ENCODE peak calls at places on chromosomes 5 and 9, in four cellular contexts. G is kidney epithelial cell, H is MM.1S, O is AG10803. K is an unnamed sample.

GRCh38 chr9:90842984-90843383 is 41.4 kb downstream of the SYK start:
- DNase-seq in G (no peak), H (no peak), O (no peak), K (no peak)

GRCh38 chr9:94921072-94921471 is 194.6 kb downstream of the AOPEP start:
- DNase-seq in O (peak), H (no peak), G (peak), K (no peak)

GRCh38 chr9:105299190-105299854 is 54.9 kb downstream of the SLC44A1 start:
- DNase-seq in G (peak), H (no peak), O (peak), K (peak)

GRCh38 chr9:2765250-2765880 is 48.1 kb downstream of the KCNV2 start:
- DNase-seq in O (no peak), G (no peak), H (no peak), K (no peak)

GRCh38 chr5:106574820-106575219 is 1095.9 kb downstream of the EFNA5 start:
- DNase-seq in O (no peak), H (no peak), G (no peak), K (no peak)

GRCh38 chr9:90059436-90059835 is 454.6 kb downstream of the GADD45G start:
- DNase-seq in G (no peak), O (no peak), H (no peak), K (no peak)

GRCh38 chr9:114100536-114100935 is 1.4 kb upstream of the KIF12 start:
- DNase-seq in H (no peak), G (no peak), O (no peak), K (no peak)

GRCh38 chr5:96427823-96428222 is 5.2 kb downstream of the PCSK1 start:
- DNase-seq in G (no peak), H (no peak), O (peak), K (no peak)

GRCh38 chr9:1709347-1709746 is 305.8 kb upstream of the SMARCA2 start:
- DNase-seq in G (no peak), O (peak), H (no peak), K (no peak)

GRCh38 chr9:89183146-89183545 is 4.5 kb upstream of the SHC3 start:
- DNase-seq in H (no peak), G (no peak), O (no peak), K (no peak)

GRCh38 chr5:119379929-119380328 is 24.1 kb downstream of the TNFAIP8 start:
- DNase-seq in H (no peak), O (no peak), G (no peak), K (no peak)

GRCh38 chr9:117044241-117044640 is 357.1 kb downstream of the TRIM32 start:
- DNase-seq in O (no peak), G (no peak), H (no peak), K (no peak)

GRCh38 chr5:177008716-177009115 is 2.1 kb upstream of the UIMC1 start:
- DNase-seq in H (no peak), O (no peak), G (no peak), K (no peak)

GRCh38 chr5:177005619-177006264 is 837 bp downstream of the UIMC1 start:
- DNase-seq in H (peak), O (peak), G (no peak), K (no peak)

GRCh38 chr5:177006265-177006972 is at the start of gene UIMC1:
- DNase-seq in H (peak), O (peak), G (peak), K (peak)

GRCh38 chr5:177003649-177004048 is 2.9 kb downstream of the UIMC1 start:
- DNase-seq in H (no peak), O (no peak), G (no peak), K (no peak)

DNA sequence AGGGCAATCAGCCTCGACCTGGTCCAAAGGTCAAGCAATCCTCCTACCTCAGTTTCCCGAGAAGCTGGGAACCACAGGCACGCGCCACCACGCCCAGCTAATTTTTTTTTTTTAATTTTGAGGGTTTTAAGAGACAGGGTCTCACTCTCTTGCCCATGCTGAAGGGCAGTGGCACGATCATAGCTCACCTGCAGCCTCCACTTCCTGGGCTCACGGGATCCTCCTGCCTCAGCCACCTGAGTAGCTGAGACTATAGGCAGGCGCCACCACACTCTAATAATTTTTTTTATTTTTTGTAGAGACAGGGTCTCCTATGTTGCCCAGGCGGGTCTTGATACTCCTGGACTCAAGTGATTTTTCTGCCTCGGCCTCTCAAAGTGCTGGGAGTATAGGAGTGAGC is 1.6 kb downstream of the UIMC1 start:
- DNase-seq in G (no peak), O (no peak), H (no peak), K (no peak)
- H3K4me3 ChIP-seq in G (peak), O (peak), H (peak), K (peak)

GRCh38 chr5:51159606-51160005 is 223.6 kb upstream of the ISL1 start:
- DNase-seq in O (no peak), H (no peak), G (no peak), K (no peak)

GRCh38 chr5:51156222-51156621 is 227.0 kb upstream of the ISL1 start:
- DNase-seq in O (no peak), H (no peak), G (no peak), K (no peak)

GRCh38 chr5:51162245-51162644 is 221.0 kb upstream of the ISL1 start:
- DNase-seq in G (no peak), H (no peak), O (no peak), K (no peak)

GRCh38 chr5:51156838-51157237 is 226.4 kb upstream of the ISL1 start:
- DNase-seq in H (no peak), O (no peak), G (no peak), K (no peak)

GRCh38 chr5:51159164-51159563 is 224.1 kb upstream of the ISL1 start:
- DNase-seq in H (no peak), G (no peak), O (no peak), K (no peak)
- TF ChIP-seq CTCF in H (no peak), G (no peak), O (no peak), K (no peak)

DNA sequence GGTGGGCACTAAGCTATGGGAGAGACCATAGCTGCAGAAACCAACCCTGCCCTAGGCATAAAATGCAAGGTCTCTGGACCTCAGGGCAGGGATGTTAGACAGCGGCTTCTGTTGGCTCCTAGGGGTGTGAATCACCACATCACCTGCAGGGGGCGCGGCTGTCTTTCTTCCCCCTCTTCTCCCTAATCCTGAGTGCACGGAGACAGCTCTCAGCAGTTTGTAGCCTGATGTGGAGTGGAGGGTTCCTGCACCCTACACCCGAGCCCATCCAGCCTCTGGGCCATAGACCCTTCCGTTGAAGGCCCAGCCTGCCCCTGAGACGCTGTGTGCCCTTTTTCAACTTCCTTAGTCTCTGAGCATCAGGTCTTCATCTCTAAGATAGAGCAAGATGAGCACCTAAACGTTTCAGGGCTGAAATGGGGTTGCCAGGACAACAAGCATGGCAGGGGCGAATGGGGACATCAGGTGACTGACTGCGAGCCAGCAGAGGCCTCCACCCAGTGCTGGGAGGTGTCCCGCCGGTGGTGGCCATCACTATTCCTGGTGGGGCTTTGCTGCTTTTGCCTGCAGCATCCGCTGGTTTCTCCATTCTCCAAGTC is 2.3 kb upstream of the SEC16A start:
- DNase-seq in H (peak), O (peak), G (no peak), K (no peak)
- H3K4me3 ChIP-seq in H (no peak), O (no peak), G (no peak), K (no peak)

GRCh38 chr9:69918317-69918716 is 97.7 kb downstream of the CFAP95 start:
- DNase-seq in G (no peak), O (no peak), H (no peak), K (no peak)

GRCh38 chr9:69922646-69923045 is 102.0 kb downstream of the CFAP95 start:
- DNase-seq in H (no peak), G (no peak), O (peak), K (no peak)

GRCh38 chr9:69923972-69924371 is 103.4 kb downstream of the CFAP95 start:
- DNase-seq in G (no peak), H (no peak), O (no peak), K (no peak)

GRCh38 chr9:69916950-69917349 is 96.3 kb downstream of the CFAP95 start:
- DNase-seq in H (no peak), O (no peak), G (no peak), K (no peak)

DNA sequence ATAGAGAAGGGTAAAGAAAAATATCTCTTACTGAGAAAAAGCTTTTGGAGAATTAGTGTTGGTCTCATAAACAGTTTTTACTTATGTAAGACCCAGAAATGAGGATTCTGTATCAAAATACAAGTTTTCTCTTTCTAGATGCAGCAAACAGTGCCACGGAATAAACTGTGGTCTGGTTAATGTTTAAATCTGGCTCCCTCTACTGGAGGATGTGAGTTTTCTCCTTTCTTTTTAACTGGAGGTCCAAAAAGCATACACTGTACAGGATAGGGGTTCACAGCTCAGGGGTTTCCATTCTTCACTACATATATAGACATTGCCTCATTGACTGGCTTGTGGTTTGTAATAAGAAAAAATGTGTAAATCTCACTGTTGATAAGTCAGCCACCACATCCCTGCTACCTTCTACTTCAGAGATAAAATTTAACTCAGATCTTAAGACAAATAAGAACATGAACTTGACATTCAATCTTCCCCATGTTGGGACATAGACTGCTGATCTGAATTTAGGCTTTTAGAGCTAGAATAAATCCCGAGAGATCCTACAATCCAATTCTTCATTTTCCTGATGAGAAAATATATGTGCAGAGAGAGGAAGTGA is 98.9 kb downstream of the CFAP95 start:
- DNase-seq in G (no peak), H (peak), O (peak), K (no peak)
- TF ChIP-seq CTCF in G (peak), H (peak), O (peak), K (peak)

GRCh38 chr5:37838933-37839341 is 904 bp downstream of the GDNF start:
- DNase-seq in H (no peak), O (peak), G (no peak), K (no peak)
- H3K4me3 ChIP-seq in H (peak), O (peak), G (peak), K (peak)

GRCh38 chr9:69122391-69123141 is 51.5 kb upstream of the TJP2 start:
- DNase-seq in G (no peak), H (no peak), O (peak), K (peak)

GRCh38 chr9:69120380-69121154 is 53.5 kb upstream of the TJP2 start:
- DNase-seq in G (no peak), O (no peak), H (no peak), K (no peak)

GRCh38 chr9:69122086-69122390 is 52.0 kb upstream of the TJP2 start:
- DNase-seq in G (no peak), H (peak), O (peak), K (no peak)

GRCh38 chr9:69118656-69119055 is 55.4 kb upstream of the TJP2 start:
- DNase-seq in G (no peak), O (no peak), H (no peak), K (no peak)

GRCh38 chr9:69121155-69122085 is 52.7 kb upstream of the TJP2 start:
- DNase-seq in H (peak), G (no peak), O (peak), K (no peak)
- TF ChIP-seq CTCF in H (no peak), G (no peak), O (no peak), K (no peak)

GRCh38 chr5:175853573-175854230 is 17.7 kb upstream of the CPLX2 start:
- DNase-seq in H (no peak), O (no peak), G (no peak), K (no peak)
- H3K4me3 ChIP-seq in H (no peak), O (no peak), G (no peak), K (no peak)

K was measured in AG04449.